ENCODE peak calls at places on chromosomes 12 and 14, in five cellular contexts. A, E, H, G and I are unnamed samples.

GRCh38 chr12:109961612-109962011 is 34.6 kb downstream of the GIT2 start:
- DNase-seq in A (no peak), E (no peak), H (no peak), G (no peak), I (no peak)

GRCh38 chr12:64125913-64126312 is 96.2 kb downstream of the KICS2 start:
- DNase-seq in A (no peak), E (no peak), H (no peak), G (peak; percentile 20), I (no peak)

GRCh38 chr12:15458008-15458407 is 135.7 kb downstream of the PTPRO start:
- DNase-seq in A (no peak), E (no peak), H (no peak), G (no peak), I (no peak)

GRCh38 chr12:107732365-107732764 is 28.6 kb downstream of the PRDM4 start:
- DNase-seq in A (no peak), E (no peak), H (no peak), G (no peak), I (no peak)

GRCh38 chr14:100048786-100049185 is 16.4 kb upstream of the EVL start:
- DNase-seq in A (peak; percentile 49), E (no peak), H (no peak), G (no peak), I (no peak)

GRCh38 chr12:18589316-18589715 is 148.5 kb downstream of the PLCZ1 start:
- DNase-seq in A (no peak), E (no peak), H (no peak), G (peak; percentile 26), I (no peak)

GRCh38 chr12:101039848-101040531 is 170.0 kb downstream of the SLC5A8 start:
- DNase-seq in A (no peak), E (no peak), H (no peak), G (no peak), I (no peak)

GRCh38 chr12:26810330-26810729 is 22.7 kb downstream of the ITPR2 start:
- DNase-seq in A (no peak), E (peak; percentile 13), H (peak; percentile 57), G (peak; percentile 85), I (no peak)

GRCh38 chr12:16323010-16323409 is 24.4 kb upstream of the MGST1 start:
- DNase-seq in A (no peak), E (no peak), H (no peak), G (no peak), I (no peak)

GRCh38 chr14:61528591-61529021 is 166.7 kb upstream of the HIF1A start:
- DNase-seq in A (peak; percentile 69), E (no peak), H (no peak), G (peak; percentile 75), I (no peak)

DNA sequence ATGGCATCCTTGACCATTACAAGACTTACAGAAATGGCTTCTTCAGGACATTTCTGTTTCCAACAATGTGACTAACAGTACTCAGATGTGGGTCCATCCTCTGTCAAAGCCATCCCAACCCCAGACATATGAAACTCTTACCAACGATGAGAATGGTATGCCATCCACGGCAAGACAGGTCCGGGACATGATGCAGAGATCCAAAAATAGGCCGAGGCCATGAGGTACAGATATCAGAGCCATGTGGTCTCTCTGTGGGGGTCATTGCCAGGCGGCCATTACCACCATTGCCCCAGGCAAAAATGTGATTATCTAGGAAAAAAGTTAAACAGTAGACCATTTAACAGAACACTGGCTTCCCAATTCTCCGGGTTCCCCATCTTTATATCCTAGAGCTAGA is 27.5 kb downstream of the ZC2HC1C start:
- DNase-seq in A (no peak), E (no peak), H (no peak), G (no peak), I (no peak)
- TF ChIP-seq CTCF in A (no peak), E (no peak), H (no peak), G (no peak), I (no peak)

DNA sequence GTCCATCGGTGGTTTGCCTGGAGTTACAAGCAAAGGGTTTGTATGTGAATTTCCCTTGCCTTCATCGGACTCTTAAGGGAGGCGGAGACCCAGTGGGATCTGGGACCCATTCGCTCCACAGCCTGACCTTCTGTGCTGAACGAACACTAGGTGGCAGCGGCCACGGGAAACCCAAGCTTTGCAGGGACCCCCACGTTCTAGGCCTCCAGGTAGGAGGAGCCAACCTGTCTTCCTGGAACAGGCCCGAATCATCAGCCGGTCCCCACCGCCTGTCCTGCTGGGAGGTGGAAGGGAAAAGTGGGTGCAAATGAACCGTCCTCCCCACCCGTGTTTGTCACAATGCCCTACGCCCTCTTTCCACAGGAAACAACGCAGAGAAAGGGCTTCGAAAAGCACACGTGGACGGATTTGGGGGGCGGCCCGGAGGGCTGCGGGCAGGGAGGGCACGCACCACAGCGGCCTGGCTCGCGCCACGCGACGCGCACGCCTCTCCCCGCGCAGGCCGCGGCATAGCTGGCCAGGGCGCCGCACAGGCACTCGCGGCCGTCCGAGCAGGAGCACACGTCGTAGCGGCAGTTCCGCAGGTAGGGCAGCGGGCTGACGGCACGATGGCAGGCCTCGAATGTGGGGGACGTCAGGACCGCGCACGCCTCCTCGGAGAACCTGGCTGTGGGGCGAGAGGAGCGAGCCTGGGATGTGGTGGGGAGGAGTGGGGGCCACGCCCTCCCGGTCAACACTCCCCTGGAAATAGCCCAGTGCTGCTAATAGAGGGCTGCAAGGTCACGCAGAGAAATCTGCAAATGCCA is 67.9 kb downstream of the VWF start:
- DNase-seq in A (peak; percentile 63), E (peak; percentile 52), H (no peak), G (no peak), I (peak; percentile 52)
- TF ChIP-seq CTCF in A (peak; percentile 20), E (peak; percentile 56), H (peak; percentile 39), G (peak; percentile 35), I (peak; percentile 74)

DNA sequence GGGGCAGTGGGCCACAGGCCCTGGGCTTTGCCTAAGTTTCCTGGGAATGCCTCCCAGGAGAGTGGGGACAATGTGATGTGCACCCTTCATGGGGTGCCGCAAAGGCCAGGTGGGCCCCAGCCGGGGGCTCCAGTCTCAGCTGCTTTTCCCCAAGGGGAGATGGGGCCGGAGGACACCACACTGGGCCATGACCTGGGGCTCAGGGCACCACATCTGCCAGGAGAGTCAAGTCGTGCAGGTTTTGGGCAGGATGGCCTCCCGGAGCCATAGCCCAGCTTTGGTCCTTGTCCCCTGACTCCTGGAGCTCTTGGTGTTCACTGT is 12.2 kb downstream of the HIP1R start:
- DNase-seq in A (no peak), E (no peak), H (no peak), G (no peak), I (no peak)
- TF ChIP-seq CTCF in A (no peak), E (no peak), H (no peak), G (no peak), I (no peak)

DNA sequence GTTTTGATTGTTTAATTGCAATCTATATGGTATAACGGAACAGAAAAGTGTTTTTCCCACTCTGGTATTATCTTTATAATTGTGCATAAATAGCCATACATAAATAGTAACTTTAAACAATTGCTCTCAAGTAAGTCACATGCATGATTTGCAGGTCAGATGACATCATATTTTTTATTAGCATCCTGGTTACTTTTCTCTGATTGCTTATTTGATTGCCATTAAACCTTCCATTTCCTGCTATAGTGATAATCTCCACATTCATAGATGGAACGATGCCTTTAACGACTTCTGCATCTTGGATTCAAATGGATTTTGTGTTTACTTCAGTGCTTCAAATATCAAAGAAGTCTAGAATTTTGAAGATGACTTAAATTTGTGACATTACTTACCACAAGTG is 3.5 kb upstream of the KLRK1 start:
- DNase-seq in A (no peak), E (no peak), H (no peak), G (no peak), I (no peak)
- TF ChIP-seq CTCF in A (no peak), E (no peak), H (no peak), G (no peak), I (no peak)

GRCh38 chr14:69135133-69135532 is 17.8 kb downstream of the DCAF5 start:
- DNase-seq in A (no peak), E (no peak), H (no peak), G (no peak), I (no peak)

GRCh38 chr14:69132513-69133181 is 20.3 kb downstream of the DCAF5 start:
- DNase-seq in A (no peak), E (no peak), H (no peak), G (no peak), I (no peak)

GRCh38 chr14:69131176-69131575 is 21.7 kb downstream of the DCAF5 start:
- DNase-seq in A (no peak), E (no peak), H (no peak), G (no peak), I (no peak)

GRCh38 chr14:69133206-69134125 is 19.5 kb downstream of the DCAF5 start:
- DNase-seq in A (peak; percentile 60), E (no peak), H (no peak), G (peak; percentile 84), I (no peak)

DNA sequence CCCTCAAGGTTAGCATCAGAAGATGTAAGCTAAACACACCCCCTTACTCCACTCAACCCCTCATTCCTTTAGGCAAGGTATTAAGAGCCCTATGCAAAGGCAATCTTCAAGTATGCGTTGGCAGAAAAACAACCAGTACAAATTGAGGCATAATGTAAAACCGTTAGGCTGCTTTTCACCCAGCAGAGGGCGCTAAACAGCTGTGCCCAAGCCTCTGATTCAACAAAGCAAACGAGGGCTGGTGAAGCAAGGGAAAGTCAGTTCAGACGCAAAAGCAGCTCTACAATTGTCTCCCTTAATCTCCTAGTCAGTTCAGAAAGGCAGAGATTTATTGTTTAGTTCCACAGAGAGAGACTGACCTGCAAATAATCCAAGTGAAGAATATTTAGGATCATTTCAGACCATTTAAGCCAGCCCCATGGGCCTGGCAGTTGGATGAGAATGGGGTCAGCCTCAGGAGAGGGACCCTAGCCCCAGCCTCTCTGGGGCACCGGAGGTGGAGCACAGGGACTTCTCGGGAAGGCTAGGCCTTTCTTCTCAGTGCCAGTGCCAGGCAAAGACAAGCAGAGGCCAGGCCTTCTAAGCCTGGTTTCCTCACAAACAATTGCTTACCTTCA is 23.5 kb downstream of the DCAF5 start:
- DNase-seq in A (peak; percentile 88), E (peak; percentile 89), H (peak; percentile 54), G (peak; percentile 94), I (peak; percentile 79)
- TF ChIP-seq CTCF in A (peak; percentile 88), E (peak; percentile 95), H (peak; percentile 97), G (peak; percentile 97), I (peak; percentile 97)

GRCh38 chr14:77108753-77109152 is 10.7 kb downstream of the CIPC start:
- DNase-seq in A (no peak), E (no peak), H (no peak), G (no peak), I (peak; percentile 30)
- TF ChIP-seq CTCF in A (no peak), E (no peak), H (no peak), G (no peak), I (peak; percentile 62)